ENCODE peak calls at places on chromosome 12, in ten cellular contexts. W is CD8-positive, alpha-beta memory T cell; R is NCI-H1694; T is activated CD4-positive, alpha-beta T cell treated with anti-CD3 and anti-CD28 coated beads, Interleukin-2, amount 50 U/mL, for 48 hours; C is WERI-Rb-1; U is HCT116; A is BJ; L is AG09309; J is GM12864; P is D341Med. G is an unnamed sample.

GRCh38 chr12:19546611-19547162 is 107.4 kb downstream of the AEBP2 start:
- DNase-seq in W (no peak), R (no peak), T (no peak), C (no peak), U (no peak), A (peak), L (no peak), J (no peak), P (no peak), G (no peak)

GRCh38 chr12:52715416-52715815 is 12.1 kb upstream of the KRT77 start:
- DNase-seq in W (no peak), R (no peak), T (no peak), C (peak), U (peak), A (no peak), L (no peak), J (no peak), P (no peak), G (no peak)

GRCh38 chr12:25675808-25676207 is 122.7 kb upstream of the LMNTD1 start:
- DNase-seq in W (no peak), R (no peak), T (no peak), C (no peak), U (no peak), A (no peak), L (no peak), J (no peak), P (no peak), G (no peak)

GRCh38 chr12:5720405-5721045 is 224.5 kb downstream of the ANO2 start:
- DNase-seq in W (no peak), R (no peak), T (no peak), C (no peak), U (no peak), A (no peak), L (no peak), J (no peak), P (no peak), G (no peak)

GRCh38 chr12:53726342-53726741 is 910 bp downstream of the CALCOCO1 start:
- DNase-seq in W (no peak), R (no peak), T (no peak), C (no peak), U (no peak), A (no peak), L (no peak), J (no peak), P (no peak), G (no peak)

GRCh38 chr12:98470469-98471082 is 44.8 kb upstream of the TMPO start:
- DNase-seq in W (no peak), R (no peak), T (no peak), C (no peak), U (no peak), A (no peak), L (no peak), J (no peak), P (no peak), G (no peak)

GRCh38 chr12:41014643-41015020 is 173.5 kb upstream of the PDZRN4 start:
- DNase-seq in W (no peak), R (no peak), T (no peak), C (no peak), U (no peak), A (no peak), L (no peak), J (no peak), P (no peak), G (peak)

GRCh38 chr12:102462803-102463499 is 17.4 kb downstream of the IGF1 start:
- DNase-seq in W (no peak), R (no peak), T (no peak), C (no peak), U (no peak), A (no peak), L (peak), J (no peak), P (no peak), G (peak)

GRCh38 chr12:38906482-38907170 is 1.2 kb upstream of the CPNE8 start:
- DNase-seq in W (peak), R (peak), T (peak), C (peak), U (peak), A (peak), L (peak), J (peak), P (peak), G (peak)

GRCh38 chr12:12194206-12194605 is 72.6 kb downstream of the LRP6 start:
- DNase-seq in W (no peak), R (no peak), T (no peak), C (no peak), U (peak), A (no peak), L (no peak), J (no peak), P (no peak), G (peak)

GRCh38 chr12:50200507-50201273 is 33.5 kb upstream of the CERS5 start:
- DNase-seq in W (no peak), R (no peak), T (no peak), C (no peak), U (no peak), A (peak), L (peak), J (no peak), P (no peak), G (no peak)

GRCh38 chr12:15543347-15543746 is 221.0 kb downstream of the PTPRO start:
- DNase-seq in W (no peak), R (no peak), T (no peak), C (no peak), U (no peak), A (no peak), L (no peak), J (no peak), P (no peak), G (no peak)

GRCh38 chr12:49903700-49904423 is at the start of gene FAIM2:
- DNase-seq in W (peak), R (peak), T (peak), C (no peak), U (no peak), A (peak), L (peak), J (no peak), P (no peak), G (peak)

GRCh38 chr12:107439101-107439738 is 246.4 kb upstream of the PWP1 start:
- DNase-seq in W (no peak), R (no peak), T (no peak), C (no peak), U (no peak), A (no peak), L (no peak), J (no peak), P (no peak), G (no peak)

GRCh38 chr12:53538209-53538689 is 31.0 kb upstream of the NPFF start:
- DNase-seq in W (no peak), R (no peak), T (no peak), C (no peak), U (no peak), A (peak), L (peak), J (no peak), P (no peak), G (no peak)

GRCh38 chr12:89439946-89440345 is 84.7 kb downstream of the GALNT4 start:
- DNase-seq in W (no peak), R (no peak), T (no peak), C (no peak), U (no peak), A (no peak), L (no peak), J (no peak), P (no peak), G (no peak)

GRCh38 chr12:53867216-53868012 is 71.2 kb upstream of the HOXC13 start:
- DNase-seq in W (no peak), R (no peak), T (no peak), C (no peak), U (no peak), A (no peak), L (no peak), J (no peak), P (no peak), G (peak)

GRCh38 chr12:3743803-3744202 is 9.1 kb downstream of the CRACR2A start:
- DNase-seq in W (no peak), R (no peak), T (peak), C (no peak), U (no peak), A (no peak), L (no peak), J (peak), P (no peak), G (no peak)

GRCh38 chr12:111673503-111673902 is 12.3 kb downstream of the BRAP start:
- DNase-seq in W (no peak), R (no peak), T (no peak), C (no peak), U (peak), A (no peak), L (no peak), J (no peak), P (no peak), G (no peak)

GRCh38 chr12:52370906-52371608 is 3.8 kb upstream of the KRT85 start:
- DNase-seq in W (no peak), R (no peak), T (no peak), C (no peak), U (no peak), A (peak), L (peak), J (no peak), P (no peak), G (peak)

GRCh38 chr12:81888961-81889360 is 129.8 kb upstream of the PPFIA2 start:
- DNase-seq in W (no peak), R (no peak), T (no peak), C (peak), U (no peak), A (no peak), L (no peak), J (no peak), P (peak), G (no peak)

GRCh38 chr12:69703146-69703642 is 4.1 kb upstream of the BEST3 start:
- DNase-seq in W (no peak), R (no peak), T (no peak), C (no peak), U (no peak), A (no peak), L (no peak), J (no peak), P (no peak), G (no peak)

GRCh38 chr12:124661382-124661781 is 94.0 kb upstream of the NCOR2 start:
- DNase-seq in W (no peak), R (peak), T (no peak), C (peak), U (no peak), A (no peak), L (no peak), J (no peak), P (no peak), G (no peak)

GRCh38 chr12:57756406-57757341 is 1.8 kb downstream of the MARCHF9 start:
- DNase-seq in W (peak), R (no peak), T (peak), C (peak), U (no peak), A (no peak), L (no peak), J (no peak), P (peak), G (no peak)